ENCODE peak calls at places on chromosomes 6 and 20, in seven cellular contexts. J is CD8-positive, alpha-beta memory T cell; O is iris pigment epithelial cell; G is AG08396; M is EL; Y is activated CD4-positive, CD25-positive, alpha-beta regulatory T cell; N is fibroblast of mammary gland. D is an unnamed sample.
A peak's percentile ranks its signal among the peaks of the same experiment; 100 is the strongest.

GRCh38 chr20:41087777-41088176 is 49.6 kb upstream of the PLCG1 start:
- DNase-seq in N (no peak), M (no peak), J (no peak), Y (no peak), G (no peak), O (no peak), D (no peak)

GRCh38 chr6:112308476-112308875 is 38.7 kb upstream of the RFPL4B start:
- DNase-seq in J (no peak), Y (no peak), O (no peak), N (peak; percentile 56), M (no peak), G (no peak), D (no peak)

GRCh38 chr6:104642871-104643270 is 216.8 kb downstream of the HACE1 start:
- DNase-seq in Y (no peak), G (no peak), O (peak; percentile 49), J (no peak), M (peak; percentile 75), N (peak; percentile 19), D (peak; percentile 55)

GRCh38 chr20:41178904-41179432 is 41.6 kb downstream of the PLCG1 start:
- DNase-seq in J (no peak), M (no peak), O (no peak), N (no peak), G (no peak), Y (no peak), D (no peak)

GRCh38 chr6:43778976-43779863 is 9.2 kb downstream of the VEGFA start:
- DNase-seq in N (no peak), O (no peak), Y (no peak), M (no peak), G (no peak), J (no peak), D (no peak)

GRCh38 chr20:63661108-63661507 is 3.0 kb downstream of the RTEL1 start:
- DNase-seq in Y (no peak), G (no peak), J (no peak), M (no peak), O (no peak), N (no peak), D (no peak)

GRCh38 chr6:27667651-27668441 is 194.9 kb upstream of the ZNF184 start:
- DNase-seq in M (peak; percentile 35), J (no peak), G (no peak), Y (no peak), O (peak; percentile 38), N (peak; percentile 19), D (no peak)

GRCh38 chr6:24974182-24975171 is 38.7 kb upstream of the RIPOR2 start:
- DNase-seq in O (no peak), Y (peak; percentile 4), M (no peak), G (no peak), J (no peak), N (no peak), D (no peak)

GRCh38 chr20:35311409-35311808 is 19.2 kb upstream of the FAM83C start:
- DNase-seq in Y (peak; percentile 46), J (no peak), G (no peak), O (peak; percentile 49), N (peak; percentile 74), M (peak; percentile 67), D (peak; percentile 75)

GRCh38 chr20:22348010-22348409 is 236.4 kb downstream of the FOXA2 start:
- DNase-seq in M (no peak), N (no peak), O (no peak), G (no peak), J (no peak), Y (no peak), D (no peak)

GRCh38 chr6:37643851-37644672 is 53.6 kb downstream of the MDGA1 start:
- DNase-seq in N (no peak), O (no peak), Y (no peak), J (no peak), M (no peak), G (no peak), D (no peak)

GRCh38 chr6:73521351-73522254 is 771 bp upstream of the EEF1A1 start:
- DNase-seq in N (peak; percentile 91), Y (no peak), G (peak; percentile 64), O (peak; percentile 85), J (no peak), M (peak; percentile 88), D (peak; percentile 86)

GRCh38 chr20:51456511-51457280 is 85.8 kb downstream of the NFATC2 start:
- DNase-seq in Y (no peak), G (peak; percentile 94), N (peak; percentile 96), O (peak; percentile 96), M (peak; percentile 98), J (no peak), D (peak; percentile 91)

GRCh38 chr6:117605169-117605826 is 3.0 kb upstream of the GOPC start:
- DNase-seq in Y (no peak), N (peak; percentile 85), M (peak; percentile 73), O (peak; percentile 83), G (peak; percentile 66), J (peak; percentile 10), D (peak; percentile 55)

GRCh38 chr6:135647521-135647920 is 150.0 kb upstream of the AHI1 start:
- DNase-seq in N (no peak), O (no peak), G (no peak), J (no peak), Y (no peak), M (no peak), D (no peak)

GRCh38 chr20:10910535-10911239 is 236.9 kb upstream of the JAG1 start:
- DNase-seq in N (no peak), O (peak; percentile 19), M (no peak), J (no peak), G (no peak), Y (no peak), D (no peak)

GRCh38 chr20:17538517-17539170 is 7.5 kb upstream of the BFSP1 start:
- DNase-seq in O (no peak), M (peak; percentile 21), G (no peak), Y (no peak), J (no peak), N (peak; percentile 34), D (no peak)

GRCh38 chr6:85360794-85361642 is 88.9 kb upstream of the NT5E start:
- DNase-seq in M (peak; percentile 98), Y (no peak), N (peak; percentile 99), J (no peak), O (peak; percentile 98), G (peak; percentile 80), D (peak; percentile 98)

GRCh38 chr20:57638173-57638894 is 18.1 kb upstream of the ZBP1 start:
- DNase-seq in M (no peak), N (peak; percentile 10), J (no peak), O (peak; percentile 27), G (no peak), Y (no peak), D (no peak)

GRCh38 chr20:58330229-58330628 is 20.7 kb downstream of the RAB22A start:
- DNase-seq in Y (no peak), M (no peak), N (no peak), J (no peak), G (no peak), O (no peak), D (no peak)

GRCh38 chr20:1479831-1480595 is 11.2 kb downstream of the SIRPB2 start:
- DNase-seq in O (no peak), N (no peak), J (no peak), Y (no peak), G (no peak), M (no peak), D (no peak)

GRCh38 chr6:26056583-26057350 is 30.5 kb upstream of the HFE start:
- DNase-seq in M (peak; percentile 41), J (no peak), N (peak; percentile 31), G (peak; percentile 17), O (no peak), Y (no peak), D (peak; percentile 37)

GRCh38 chr6:18350728-18351127 is 36.4 kb upstream of the RNF144B start:
- DNase-seq in G (no peak), M (no peak), J (no peak), Y (no peak), N (no peak), O (no peak), D (no peak)

GRCh38 chr6:142886431-142887170 is 58.4 kb downstream of the HIVEP2 start:
- DNase-seq in J (no peak), M (peak; percentile 57), N (peak; percentile 75), G (no peak), O (peak; percentile 74), Y (no peak), D (peak; percentile 75)

GRCh38 chr6:15853259-15853658 is 190.4 kb upstream of the DTNBP1 start:
- DNase-seq in J (no peak), O (no peak), Y (no peak), M (no peak), N (no peak), G (no peak), D (no peak)

GRCh38 chr20:48607544-48607865 is 220.3 kb downstream of the PREX1 start:
- DNase-seq in N (no peak), Y (no peak), M (no peak), J (no peak), O (no peak), G (no peak), D (no peak)

GRCh38 chr6:28206527-28207243 is 18.4 kb upstream of the ZSCAN9 start:
- DNase-seq in J (no peak), Y (no peak), G (no peak), O (no peak), M (peak; percentile 26), N (no peak), D (no peak)

GRCh38 chr20:35111141-35111888 is 18.7 kb upstream of the TRPC4AP start:
- DNase-seq in G (peak; percentile 64), N (peak; percentile 91), J (no peak), O (peak; percentile 91), Y (no peak), M (peak; percentile 90), D (peak; percentile 93)

GRCh38 chr6:33343953-33344611 is 26.5 kb upstream of the ZBTB22 start:
- DNase-seq in G (no peak), M (no peak), Y (no peak), J (peak; percentile 52), O (no peak), N (no peak), D (no peak)

GRCh38 chr6:165615629-165616028 is 47.4 kb downstream of the PDE10A start:
- DNase-seq in M (no peak), G (no peak), O (peak; percentile 7), N (peak; percentile 40), J (no peak), Y (no peak), D (no peak)

GRCh38 chr6:41306187-41306854 is 19.8 kb upstream of the TREM1 start:
- DNase-seq in M (peak; percentile 41), N (peak; percentile 57), J (peak; percentile 4), G (peak; percentile 36), Y (peak; percentile 16), O (peak; percentile 48), D (no peak)

GRCh38 chr6:130382872-130383490 is 17.2 kb downstream of the TMEM200A start:
- DNase-seq in Y (no peak), N (no peak), G (no peak), O (no peak), J (no peak), M (no peak), D (no peak)